ENCODE peak calls at places on chromosomes 7 and 10, in four cellular contexts. One of them, this sample, is unnamed.

GRCh38 chr10:84348431-84348830 is 20.0 kb downstream of the CCSER2 start:
- DNase-seq in stimulated activated CD8-positive, alpha-beta memory T cell treated with anti-CD3 and anti-CD28 coated beads, Interleukin-2, amount 100 ng/mL, for 1 hour: no peak
- DNase-seq in PC-3: peak; percentile 32
- DNase-seq in hepatocyte: no peak
- DNase-seq in this sample: peak; percentile 21

GRCh38 chr7:137851361-137851945 is 4.7 kb upstream of the DGKI start:
- DNase-seq in PC-3: no peak
- DNase-seq in stimulated activated CD8-positive, alpha-beta memory T cell treated with anti-CD3 and anti-CD28 coated beads, Interleukin-2, amount 100 ng/mL, for 1 hour: no peak
- DNase-seq in hepatocyte: no peak
- DNase-seq in this sample: peak; percentile 69

GRCh38 chr10:77377034-77377433 is 260.6 kb downstream of the KCNMA1 start:
- DNase-seq in stimulated activated CD8-positive, alpha-beta memory T cell treated with anti-CD3 and anti-CD28 coated beads, Interleukin-2, amount 100 ng/mL, for 1 hour: no peak
- DNase-seq in hepatocyte: no peak
- DNase-seq in PC-3: peak; percentile 48
- DNase-seq in this sample: no peak

GRCh38 chr10:79445217-79445707 is at the start of gene ZCCHC24:
- DNase-seq in PC-3: peak; percentile 89
- DNase-seq in stimulated activated CD8-positive, alpha-beta memory T cell treated with anti-CD3 and anti-CD28 coated beads, Interleukin-2, amount 100 ng/mL, for 1 hour: peak; percentile 19
- DNase-seq in hepatocyte: no peak
- DNase-seq in this sample: peak; percentile 39

GRCh38 chr10:29805134-29805691 is 170.4 kb upstream of the SVIL start:
- DNase-seq in stimulated activated CD8-positive, alpha-beta memory T cell treated with anti-CD3 and anti-CD28 coated beads, Interleukin-2, amount 100 ng/mL, for 1 hour: no peak
- DNase-seq in hepatocyte: no peak
- DNase-seq in PC-3: no peak
- DNase-seq in this sample: no peak

GRCh38 chr7:155848691-155849690 is 36.7 kb upstream of the SHH start:
- DNase-seq in PC-3: no peak
- DNase-seq in hepatocyte: no peak
- DNase-seq in stimulated activated CD8-positive, alpha-beta memory T cell treated with anti-CD3 and anti-CD28 coated beads, Interleukin-2, amount 100 ng/mL, for 1 hour: no peak
- DNase-seq in this sample: no peak

GRCh38 chr7:24734306-24734705 is 23.0 kb downstream of the GSDME start:
- DNase-seq in hepatocyte: no peak
- DNase-seq in stimulated activated CD8-positive, alpha-beta memory T cell treated with anti-CD3 and anti-CD28 coated beads, Interleukin-2, amount 100 ng/mL, for 1 hour: no peak
- DNase-seq in PC-3: no peak
- DNase-seq in this sample: no peak

GRCh38 chr7:52135403-52135802 is 818.8 kb upstream of the COBL start:
- DNase-seq in hepatocyte: no peak
- DNase-seq in PC-3: no peak
- DNase-seq in stimulated activated CD8-positive, alpha-beta memory T cell treated with anti-CD3 and anti-CD28 coated beads, Interleukin-2, amount 100 ng/mL, for 1 hour: no peak
- DNase-seq in this sample: no peak

GRCh38 chr7:125908714-125909113 is 979.1 kb upstream of the POT1 start:
- DNase-seq in stimulated activated CD8-positive, alpha-beta memory T cell treated with anti-CD3 and anti-CD28 coated beads, Interleukin-2, amount 100 ng/mL, for 1 hour: no peak
- DNase-seq in PC-3: no peak
- DNase-seq in hepatocyte: no peak
- DNase-seq in this sample: no peak

GRCh38 chr7:147419001-147419400 is 1171.6 kb upstream of the C7orf33 start:
- DNase-seq in stimulated activated CD8-positive, alpha-beta memory T cell treated with anti-CD3 and anti-CD28 coated beads, Interleukin-2, amount 100 ng/mL, for 1 hour: no peak
- DNase-seq in PC-3: no peak
- DNase-seq in hepatocyte: no peak
- DNase-seq in this sample: no peak

GRCh38 chr10:28570598-28570997 is 37.7 kb downstream of the WAC start:
- DNase-seq in hepatocyte: no peak
- DNase-seq in stimulated activated CD8-positive, alpha-beta memory T cell treated with anti-CD3 and anti-CD28 coated beads, Interleukin-2, amount 100 ng/mL, for 1 hour: no peak
- DNase-seq in PC-3: no peak
- DNase-seq in this sample: no peak

GRCh38 chr10:86261933-86262665 is 104.5 kb downstream of the GRID1 start:
- DNase-seq in hepatocyte: peak; percentile 52
- DNase-seq in stimulated activated CD8-positive, alpha-beta memory T cell treated with anti-CD3 and anti-CD28 coated beads, Interleukin-2, amount 100 ng/mL, for 1 hour: no peak
- DNase-seq in PC-3: peak; percentile 48
- DNase-seq in this sample: peak; percentile 23

GRCh38 chr7:131604841-131605279 is 48.4 kb upstream of the PODXL start:
- DNase-seq in PC-3: peak; percentile 79
- DNase-seq in stimulated activated CD8-positive, alpha-beta memory T cell treated with anti-CD3 and anti-CD28 coated beads, Interleukin-2, amount 100 ng/mL, for 1 hour: no peak
- DNase-seq in hepatocyte: no peak
- DNase-seq in this sample: no peak

GRCh38 chr7:117008849-117009531 is 55.7 kb downstream of the ST7 start:
- DNase-seq in PC-3: peak; percentile 71
- DNase-seq in stimulated activated CD8-positive, alpha-beta memory T cell treated with anti-CD3 and anti-CD28 coated beads, Interleukin-2, amount 100 ng/mL, for 1 hour: no peak
- DNase-seq in hepatocyte: no peak
- DNase-seq in this sample: no peak

GRCh38 chr7:21448974-21449373 is 21.1 kb downstream of the SP4 start:
- DNase-seq in hepatocyte: no peak
- DNase-seq in stimulated activated CD8-positive, alpha-beta memory T cell treated with anti-CD3 and anti-CD28 coated beads, Interleukin-2, amount 100 ng/mL, for 1 hour: no peak
- DNase-seq in PC-3: no peak
- DNase-seq in this sample: no peak

GRCh38 chr10:94725871-94726270 is 36.6 kb upstream of the CYP2C19 start:
- DNase-seq in PC-3: peak; percentile 36
- DNase-seq in hepatocyte: no peak
- DNase-seq in stimulated activated CD8-positive, alpha-beta memory T cell treated with anti-CD3 and anti-CD28 coated beads, Interleukin-2, amount 100 ng/mL, for 1 hour: no peak
- DNase-seq in this sample: peak; percentile 44

GRCh38 chr7:31052841-31053601 is 913 bp downstream of the ADCYAP1R1 start:
- DNase-seq in stimulated activated CD8-positive, alpha-beta memory T cell treated with anti-CD3 and anti-CD28 coated beads, Interleukin-2, amount 100 ng/mL, for 1 hour: no peak
- DNase-seq in PC-3: no peak
- DNase-seq in hepatocyte: no peak
- DNase-seq in this sample: no peak

GRCh38 chr7:2104716-2105115 is 128.0 kb downstream of the MAD1L1 start:
- DNase-seq in PC-3: no peak
- DNase-seq in stimulated activated CD8-positive, alpha-beta memory T cell treated with anti-CD3 and anti-CD28 coated beads, Interleukin-2, amount 100 ng/mL, for 1 hour: no peak
- DNase-seq in hepatocyte: no peak
- DNase-seq in this sample: no peak

GRCh38 chr7:143048827-143049226 is 3.3 kb upstream of the OR6V1 start:
- DNase-seq in stimulated activated CD8-positive, alpha-beta memory T cell treated with anti-CD3 and anti-CD28 coated beads, Interleukin-2, amount 100 ng/mL, for 1 hour: no peak
- DNase-seq in hepatocyte: peak; percentile 52
- DNase-seq in PC-3: peak; percentile 16
- DNase-seq in this sample: peak; percentile 73

GRCh38 chr7:935321-936130 is 19.0 kb downstream of the ADAP1 start:
- DNase-seq in PC-3: no peak
- DNase-seq in stimulated activated CD8-positive, alpha-beta memory T cell treated with anti-CD3 and anti-CD28 coated beads, Interleukin-2, amount 100 ng/mL, for 1 hour: no peak
- DNase-seq in hepatocyte: peak; percentile 5
- DNase-seq in this sample: no peak

GRCh38 chr7:39688611-39689485 is 65.5 kb downstream of the RALA start:
- DNase-seq in hepatocyte: no peak
- DNase-seq in stimulated activated CD8-positive, alpha-beta memory T cell treated with anti-CD3 and anti-CD28 coated beads, Interleukin-2, amount 100 ng/mL, for 1 hour: no peak
- DNase-seq in PC-3: peak; percentile 49
- DNase-seq in this sample: peak; percentile 72

GRCh38 chr10:51896849-51897248 is 197.5 kb upstream of the CSTF2T start:
- DNase-seq in stimulated activated CD8-positive, alpha-beta memory T cell treated with anti-CD3 and anti-CD28 coated beads, Interleukin-2, amount 100 ng/mL, for 1 hour: no peak
- DNase-seq in hepatocyte: no peak
- DNase-seq in PC-3: no peak
- DNase-seq in this sample: peak; percentile 2

GRCh38 chr10:61463035-61463909 is 10.1 kb upstream of the TMEM26 start:
- DNase-seq in hepatocyte: no peak
- DNase-seq in stimulated activated CD8-positive, alpha-beta memory T cell treated with anti-CD3 and anti-CD28 coated beads, Interleukin-2, amount 100 ng/mL, for 1 hour: no peak
- DNase-seq in PC-3: peak; percentile 90
- DNase-seq in this sample: peak; percentile 72

GRCh38 chr10:87524296-87524695 is 19.6 kb downstream of the MINPP1 start:
- DNase-seq in hepatocyte: no peak
- DNase-seq in PC-3: no peak
- DNase-seq in stimulated activated CD8-positive, alpha-beta memory T cell treated with anti-CD3 and anti-CD28 coated beads, Interleukin-2, amount 100 ng/mL, for 1 hour: no peak
- DNase-seq in this sample: no peak

GRCh38 chr10:99172130-99172738 is 63.4 kb downstream of the HPSE2 start:
- DNase-seq in PC-3: peak; percentile 64
- DNase-seq in stimulated activated CD8-positive, alpha-beta memory T cell treated with anti-CD3 and anti-CD28 coated beads, Interleukin-2, amount 100 ng/mL, for 1 hour: no peak
- DNase-seq in hepatocyte: peak; percentile 80
- DNase-seq in this sample: peak; percentile 59

GRCh38 chr7:112410087-112410486 is 40.2 kb upstream of the IFRD1 start:
- DNase-seq in hepatocyte: no peak
- DNase-seq in stimulated activated CD8-positive, alpha-beta memory T cell treated with anti-CD3 and anti-CD28 coated beads, Interleukin-2, amount 100 ng/mL, for 1 hour: no peak
- DNase-seq in PC-3: peak; percentile 37
- DNase-seq in this sample: no peak

GRCh38 chr7:322111-322671 is 32.2 kb downstream of the FOXL3 start:
- DNase-seq in PC-3: peak; percentile 81
- DNase-seq in stimulated activated CD8-positive, alpha-beta memory T cell treated with anti-CD3 and anti-CD28 coated beads, Interleukin-2, amount 100 ng/mL, for 1 hour: peak; percentile 80
- DNase-seq in hepatocyte: peak; percentile 86
- DNase-seq in this sample: peak; percentile 32